ENCODE peak calls at places on chromosomes 13 and 19, in four cellular contexts. B, U, I and J are unnamed samples.

GRCh38 chr19:14519860-14520407 is 1.7 kb upstream of the DNAJB1 start:
- DNase-seq in I (no peak), U (no peak), B (peak), J (no peak)

GRCh38 chr19:55461974-55462628 is 659 bp upstream of the ISOC2 start:
- DNase-seq in U (no peak), I (no peak), B (no peak), J (peak)

GRCh38 chr13:19982447-19983043 is 24.0 kb downstream of the ZMYM2 start:
- DNase-seq in I (no peak), B (no peak), U (no peak), J (no peak)

GRCh38 chr19:50702870-50703829 is 16.5 kb downstream of the SHANK1 start:
- DNase-seq in U (no peak), B (peak), I (no peak), J (no peak)

GRCh38 chr13:23956106-23956505 is 58.8 kb upstream of the C1QTNF9B start:
- DNase-seq in U (no peak), I (peak), B (peak), J (no peak)

GRCh38 chr19:2309734-2310362 is 1.9 kb upstream of the LINGO3 start:
- DNase-seq in U (peak), I (no peak), B (peak), J (peak)

GRCh38 chr19:47097396-47098217 is 16.0 kb downstream of the ZC3H4 start:
- DNase-seq in U (peak), B (no peak), I (no peak), J (peak)

GRCh38 chr13:66661336-66661735 is 568.8 kb downstream of the PCDH9 start:
- DNase-seq in U (no peak), I (no peak), B (no peak), J (no peak)

GRCh38 chr19:55092423-55093318 is 17.0 kb downstream of the EPS8L1 start:
- DNase-seq in B (no peak), U (no peak), I (no peak), J (no peak)

GRCh38 chr13:47166341-47166740 is 269.5 kb upstream of the HTR2A start:
- DNase-seq in B (no peak), U (no peak), I (no peak), J (no peak)

GRCh38 chr13:57787058-57787791 is 155.7 kb downstream of the PCDH17 start:
- DNase-seq in U (no peak), I (no peak), B (no peak), J (no peak)

GRCh38 chr19:1355258-1355973 is 28.3 kb upstream of the NDUFS7 start:
- DNase-seq in I (no peak), B (no peak), U (peak), J (peak)

GRCh38 chr19:56309511-56310185 is 5.0 kb downstream of the ZSCAN5A start:
- DNase-seq in U (no peak), B (peak), I (peak), J (peak)

GRCh38 chr19:46528601-46529447 is 33.2 kb upstream of the PNMA8B start:
- DNase-seq in B (no peak), U (no peak), I (no peak), J (no peak)

GRCh38 chr19:18282788-18283141 is 1.3 kb upstream of the JUND start:
- DNase-seq in U (peak), I (no peak), B (no peak), J (no peak)

GRCh38 chr13:110108348-110109139 is 198.4 kb downstream of the COL4A1 start:
- DNase-seq in U (peak), I (peak), B (peak), J (peak)

GRCh38 chr19:40312533-40312932 is 27.4 kb upstream of the AKT2 start:
- DNase-seq in B (no peak), U (no peak), I (no peak), J (no peak)